ENCODE peak calls at places on chromosomes 5 and 9, in seven cellular contexts. J is PC-3; G is ascending aorta; K is OCI-LY7; M is CD8-positive, alpha-beta memory T cell; L is fibroblast of lung; Y is psoas muscle. S is an unnamed sample. For H3K4me1, the result is how much of the 10 kb centered on the place peaks cover.

GRCh38 chr5:1331861-1332405 is 13.0 kb downstream of the CLPTM1L start:
- DNase-seq in G (no peak), M (no peak), Y (peak), K (no peak), J (no peak), L (no peak), S (no peak)

GRCh38 chr5:81140942-81141341 is 92.2 kb upstream of the CKMT2 start:
- DNase-seq in L (peak), Y (no peak), J (no peak), M (no peak), G (no peak), K (no peak), S (no peak)

GRCh38 chr9:504921-505821 is 290.5 kb downstream of the DOCK8 start:
- DNase-seq in K (peak), Y (peak), M (peak), J (peak), G (no peak), L (no peak), S (peak)

GRCh38 chr5:945691-946541 is 53.2 kb downstream of the TRIP13 start:
- DNase-seq in J (no peak), K (no peak), G (no peak), L (no peak), Y (peak), M (no peak), S (no peak)

GRCh38 chr9:125079931-125080330 is 63.4 kb downstream of the SCAI start:
- DNase-seq in G (no peak), M (no peak), L (no peak), Y (no peak), K (no peak), J (no peak), S (no peak)

GRCh38 chr5:103366938-103367549 is 108.5 kb downstream of the MACIR start:
- DNase-seq in J (no peak), M (no peak), G (no peak), K (no peak), L (no peak), Y (no peak), S (no peak)

GRCh38 chr5:108324886-108325285 is 57.0 kb downstream of the FBXL17 start:
- DNase-seq in G (no peak), L (no peak), M (no peak), K (no peak), Y (no peak), J (no peak), S (no peak)

GRCh38 chr9:7132605-7133004 is 374.8 kb downstream of the KDM4C start:
- DNase-seq in K (no peak), Y (no peak), G (no peak), M (no peak), L (no peak), J (no peak), S (no peak)

GRCh38 chr9:136107953-136108647 is 10.6 kb downstream of the TMEM250 start:
- DNase-seq in J (no peak), G (no peak), K (no peak), L (no peak), Y (peak), M (no peak), S (no peak)

GRCh38 chr5:78373231-78373630 is 12.8 kb downstream of the SCAMP1 start:
- DNase-seq in M (no peak), K (no peak), G (no peak), L (peak), J (no peak), Y (no peak), S (no peak)

GRCh38 chr9:137665697-137666504 is 47.1 kb downstream of the EHMT1 start:
- DNase-seq in Y (no peak), L (peak), K (no peak), M (no peak), G (no peak), J (no peak), S (no peak)

GRCh38 chr5:170625221-170626165 is 121.7 kb downstream of the KCNIP1 start:
- DNase-seq in K (no peak), Y (no peak), G (no peak), M (no peak), L (no peak), J (no peak), S (no peak)

GRCh38 chr9:92180669-92181181 is 65.5 kb upstream of the SPTLC1 start:
- DNase-seq in L (peak), K (no peak), G (no peak), Y (no peak), M (no peak), J (peak), S (no peak)

GRCh38 chr5:109880907-109881685 is 191.4 kb downstream of the MAN2A1 start:
- DNase-seq in Y (no peak), K (no peak), M (no peak), L (no peak), G (no peak), J (no peak), S (no peak)

GRCh38 chr5:105898183-105898582 is 1772.6 kb downstream of the EFNA5 start:
- DNase-seq in L (no peak), G (no peak), J (no peak), M (no peak), K (no peak), Y (no peak), S (no peak)

GRCh38 chr5:131997727-131998117 is 13.7 kb downstream of the ACSL6 start:
- DNase-seq in L (no peak), G (no peak), J (no peak), K (no peak), Y (peak), M (no peak), S (no peak)
- H3K4me1 ChIP-seq in L (under half), G (under half), J (under half), K (under half), Y (under half), M (half or more), S (half or more)

GRCh38 chr5:146607663-146608315 is 91.8 kb upstream of the GPR151 start:
- DNase-seq in M (no peak), K (no peak), Y (no peak), L (no peak), G (no peak), J (peak), S (no peak)
- H3K27ac ChIP-seq in M (no peak), K (no peak), Y (no peak), L (no peak), G (no peak), J (no peak), S (no peak)

GRCh38 chr9:86535406-86535915 is 181.3 kb upstream of the TUT7 start:
- DNase-seq in G (no peak), M (no peak), L (no peak), Y (no peak), K (no peak), J (no peak), S (no peak)
- H3K4me3 ChIP-seq in G (no peak), M (no peak), L (no peak), Y (no peak), K (no peak), J (no peak), S (no peak)

GRCh38 chr9:118281787-118282186 is 577.6 kb downstream of the TLR4 start:
- DNase-seq in G (no peak), M (no peak), L (no peak), Y (no peak), K (no peak), J (no peak), S (no peak)

GRCh38 chr9:118283488-118283887 is 579.3 kb downstream of the TLR4 start:
- DNase-seq in G (no peak), K (no peak), L (no peak), M (no peak), J (no peak), Y (no peak), S (no peak)
- H3K4me1 ChIP-seq in G (under half), K (under half), L (under half), M (under half), J (under half), Y (under half), S (under half)

GRCh38 chr5:142295960-142296860 is 28.6 kb downstream of the SPRY4 start:
- DNase-seq in M (no peak), L (no peak), K (no peak), Y (no peak), J (no peak), G (no peak), S (no peak)

GRCh38 chr5:142293486-142293885 is 31.3 kb downstream of the SPRY4 start:
- DNase-seq in Y (no peak), L (no peak), J (peak), K (no peak), G (no peak), M (no peak), S (no peak)

GRCh38 chr5:142292808-142293207 is 32.0 kb downstream of the SPRY4 start:
- DNase-seq in Y (no peak), G (no peak), L (no peak), K (no peak), M (no peak), J (no peak), S (no peak)

GRCh38 chr5:142296914-142297417 is 27.9 kb downstream of the SPRY4 start:
- DNase-seq in G (no peak), Y (no peak), K (no peak), L (peak), J (peak), M (no peak), S (no peak)

GRCh38 chr5:142295084-142295758 is 29.6 kb downstream of the SPRY4 start:
- DNase-seq in M (no peak), J (no peak), Y (no peak), L (no peak), K (no peak), G (no peak), S (no peak)
- H3K27ac ChIP-seq in M (no peak), J (no peak), Y (no peak), L (no peak), K (no peak), G (peak), S (no peak)

DNA sequence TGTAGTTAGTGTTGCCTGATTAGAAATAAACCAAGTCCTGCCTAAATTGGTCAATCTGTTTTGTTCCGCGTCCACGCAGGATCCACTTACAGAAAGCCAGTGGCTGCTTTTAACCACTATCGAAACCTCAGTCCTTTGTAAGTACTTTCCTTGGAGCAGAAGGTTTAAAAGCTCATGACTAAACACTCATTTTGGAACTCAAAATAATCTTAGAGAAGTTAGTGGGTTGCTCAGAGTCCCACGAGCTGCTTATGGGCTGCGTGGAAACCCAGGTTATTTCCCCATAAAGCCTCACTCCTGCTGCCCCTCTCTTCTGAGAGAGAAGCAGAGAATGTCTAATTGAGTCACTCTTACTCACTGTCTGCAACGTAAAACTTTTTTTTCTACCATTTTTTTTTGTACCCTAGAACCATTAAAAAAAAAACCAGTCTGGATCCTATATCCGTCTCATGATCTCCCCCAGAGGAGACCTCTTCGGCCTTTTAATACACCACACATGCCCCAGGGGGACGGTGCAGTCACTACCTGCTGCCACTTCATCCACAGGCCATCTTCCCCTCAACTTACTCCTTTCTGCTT is 7.5 kb downstream of the BASP1 start:
- DNase-seq in G (no peak), L (no peak), J (no peak), Y (no peak), K (peak), M (no peak), S (no peak)
- H3K4me3 ChIP-seq in G (no peak), L (no peak), J (no peak), Y (no peak), K (peak), M (no peak), S (no peak)

GRCh38 chr5:150175076-150175475 is 8.5 kb downstream of the CDX1 start:
- DNase-seq in M (no peak), L (no peak), K (no peak), Y (no peak), G (no peak), J (no peak), S (no peak)

GRCh38 chr5:150177721-150178120 is 11.1 kb downstream of the CDX1 start:
- DNase-seq in M (no peak), J (no peak), L (no peak), K (no peak), Y (no peak), G (no peak), S (no peak)

GRCh38 chr5:150174285-150174684 is 7.7 kb downstream of the CDX1 start:
- DNase-seq in K (no peak), Y (no peak), J (no peak), G (no peak), L (no peak), M (no peak), S (no peak)

GRCh38 chr5:150176745-150177485 is 10.3 kb downstream of the CDX1 start:
- DNase-seq in Y (no peak), G (no peak), L (peak), J (no peak), M (no peak), K (no peak), S (no peak)

GRCh38 chr5:150175536-150175935 is 9.0 kb downstream of the CDX1 start:
- DNase-seq in M (no peak), K (peak), Y (no peak), J (peak), L (no peak), G (no peak), S (no peak)
- H3K4me1 ChIP-seq in M (under half), K (under half), Y (under half), J (under half), L (under half), G (under half), S (under half)

DNA sequence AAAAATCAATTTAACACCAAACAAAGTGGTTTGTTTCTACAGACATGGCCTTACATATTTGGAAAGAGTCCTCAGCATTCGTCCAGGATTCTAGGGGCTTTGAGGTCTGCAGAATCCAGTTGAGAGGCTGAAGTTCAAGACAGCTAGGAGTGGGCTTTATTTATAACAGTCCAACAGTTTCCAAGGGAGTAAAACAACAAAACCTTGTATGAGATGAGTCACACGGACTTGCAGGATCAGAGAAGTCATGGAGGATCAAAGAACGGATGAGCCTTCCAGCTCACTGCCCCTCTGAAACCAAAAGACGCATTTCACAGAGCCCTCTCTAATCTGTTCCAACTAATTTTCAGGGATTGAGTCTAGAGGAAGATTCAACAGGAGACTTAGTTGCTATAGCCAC is 11.1 kb upstream of the ESM1 start:
- DNase-seq in G (no peak), L (no peak), Y (no peak), K (no peak), M (no peak), J (no peak), S (no peak)
- H3K27ac ChIP-seq in G (no peak), L (no peak), Y (no peak), K (no peak), M (no peak), J (no peak), S (no peak)

S was measured in CD4-positive, alpha-beta memory T cell.